ENCODE peak calls at places on chromosomes 16 and 17, in eight cellular contexts. T, K, H, U, X, W, O and C are unnamed samples.

GRCh38 chr16:63981639-63982038 is 1140.2 kb downstream of the CDH11 start:
- DNase-seq in T (no peak), K (no peak), H (no peak), U (no peak), X (no peak), W (no peak), O (no peak), C (no peak)

GRCh38 chr16:88014201-88014781 is 63.1 kb downstream of the BANP start:
- DNase-seq in T (peak; percentile 24), K (no peak), H (no peak), U (no peak), X (no peak), W (no peak), O (no peak), C (peak; percentile 49)

GRCh38 chr16:8963010-8963824 is 489 bp downstream of the USP7 start:
- DNase-seq in T (no peak), K (no peak), H (no peak), U (no peak), X (peak; percentile 10), W (no peak), O (no peak), C (peak; percentile 46)

GRCh38 chr16:1788708-1789100 is 4.8 kb downstream of the IGFALS start:
- DNase-seq in T (no peak), K (no peak), H (no peak), U (no peak), X (no peak), W (peak; percentile 43), O (no peak), C (no peak)

GRCh38 chr16:87425941-87426340 is 33.8 kb downstream of the MAP1LC3B start:
- DNase-seq in T (no peak), K (no peak), H (no peak), U (no peak), X (no peak), W (no peak), O (no peak), C (no peak)

GRCh38 chr17:43028221-43028861 is 3.3 kb downstream of the RND2 start:
- DNase-seq in T (no peak), K (no peak), H (no peak), U (no peak), X (no peak), W (no peak), O (no peak), C (no peak)

GRCh38 chr17:50079334-50080095 is 15.6 kb upstream of the PDK2 start:
- DNase-seq in T (peak; percentile 51), K (no peak), H (no peak), U (no peak), X (no peak), W (peak; percentile 65), O (no peak), C (peak; percentile 64)

GRCh38 chr17:32953883-32954282 is 25.9 kb downstream of the TMEM98 start:
- DNase-seq in T (no peak), K (no peak), H (no peak), U (no peak), X (no peak), W (no peak), O (no peak), C (no peak)

GRCh38 chr16:27754788-27755690 is 205.1 kb downstream of the KATNIP start:
- DNase-seq in T (no peak), K (no peak), H (no peak), U (no peak), X (no peak), W (peak; percentile 20), O (no peak), C (no peak)

GRCh38 chr16:4612977-4613635 is 1.6 kb downstream of the UBALD1 start:
- DNase-seq in T (no peak), K (peak; percentile 34), H (no peak), U (no peak), X (no peak), W (no peak), O (no peak), C (no peak)

GRCh38 chr17:43528319-43528987 is 17.7 kb downstream of the ETV4 start:
- DNase-seq in T (no peak), K (no peak), H (no peak), U (no peak), X (no peak), W (no peak), O (no peak), C (no peak)

GRCh38 chr17:81249233-81250040 is 10.3 kb downstream of the NDUFAF8 start:
- DNase-seq in T (peak; percentile 19), K (no peak), H (no peak), U (no peak), X (no peak), W (peak; percentile 40), O (no peak), C (no peak)

GRCh38 chr16:8670014-8670560 is 4.3 kb upstream of the ABAT start:
- DNase-seq in T (no peak), K (no peak), H (no peak), U (no peak), X (no peak), W (no peak), O (no peak), C (no peak)

GRCh38 chr16:12589676-12590075 is 214.0 kb downstream of the CPPED1 start:
- DNase-seq in T (no peak), K (no peak), H (no peak), U (no peak), X (no peak), W (no peak), O (no peak), C (no peak)

GRCh38 chr16:79451196-79451816 is 149.2 kb downstream of the MAF start:
- DNase-seq in T (no peak), K (no peak), H (no peak), U (no peak), X (no peak), W (no peak), O (no peak), C (no peak)

GRCh38 chr17:82367724-82368524 is 3.6 kb upstream of the UTS2R start:
- DNase-seq in T (no peak), K (no peak), H (no peak), U (no peak), X (no peak), W (no peak), O (no peak), C (no peak)

GRCh38 chr16:75742424-75743047 is 16.2 kb upstream of the CPHXL start:
- DNase-seq in T (no peak), K (no peak), H (no peak), U (no peak), X (no peak), W (no peak), O (no peak), C (no peak)

GRCh38 chr17:40450175-40450574 is 6.9 kb downstream of the IGFBP4 start:
- DNase-seq in T (peak; percentile 65), K (peak; percentile 37), H (peak; percentile 44), U (no peak), X (no peak), W (no peak), O (no peak), C (no peak)